ENCODE peak calls at places on chromosomes 2 and 18, in six cellular contexts. T, M, O, X, V and G are unnamed samples.

GRCh38 chr2:32960647-32961403 is 14.1 kb downstream of the LTBP1 start:
- DNase-seq in T (no peak), M (no peak), O (peak), X (no peak), V (no peak), G (no peak)

GRCh38 chr2:71277536-71278103 is 50.7 kb upstream of the PAIP2B start:
- DNase-seq in T (no peak), M (peak), O (peak), X (no peak), V (peak), G (peak)

GRCh38 chr2:12169721-12170120 is 423.3 kb downstream of the LPIN1 start:
- DNase-seq in T (peak), M (no peak), O (no peak), X (no peak), V (peak), G (peak)

GRCh38 chr2:160033732-160034392 is 28.6 kb downstream of the PLA2R1 start:
- DNase-seq in T (peak), M (no peak), O (no peak), X (no peak), V (peak), G (peak)

GRCh38 chr2:190882831-190883582 is 2.4 kb downstream of the GLS start:
- DNase-seq in T (no peak), M (no peak), O (peak), X (no peak), V (no peak), G (no peak)

GRCh38 chr2:237488901-237489860 is 2.1 kb downstream of the MLPH start:
- DNase-seq in T (peak), M (no peak), O (peak), X (no peak), V (no peak), G (no peak)

GRCh38 chr2:239441261-239441701 is 40.5 kb upstream of the HDAC4 start:
- DNase-seq in T (no peak), M (no peak), O (no peak), X (no peak), V (no peak), G (no peak)

GRCh38 chr2:121075641-121076500 is 209.1 kb downstream of the TFCP2L1 start:
- DNase-seq in T (no peak), M (no peak), O (peak), X (no peak), V (no peak), G (no peak)

GRCh38 chr2:228401065-228401912 is 219.8 kb upstream of the SPHKAP start:
- DNase-seq in T (no peak), M (no peak), O (no peak), X (no peak), V (no peak), G (no peak)

GRCh38 chr2:205864511-205864910 is 182.2 kb downstream of the NRP2 start:
- DNase-seq in T (no peak), M (no peak), O (no peak), X (no peak), V (no peak), G (no peak)

GRCh38 chr2:224160917-224161316 is 121.8 kb upstream of the SERPINE2 start:
- DNase-seq in T (peak), M (no peak), O (no peak), X (no peak), V (no peak), G (no peak)

GRCh38 chr2:85264471-85264870 is 63.3 kb downstream of the TGOLN2 start:
- DNase-seq in T (peak), M (no peak), O (peak), X (no peak), V (no peak), G (no peak)

GRCh38 chr2:48415765-48416515 is 114.0 kb upstream of the STON1 start:
- DNase-seq in T (no peak), M (no peak), O (peak), X (no peak), V (peak), G (peak)

GRCh38 chr2:102484310-102485061 is 11.5 kb downstream of the SLC9A4 start:
- DNase-seq in T (no peak), M (no peak), O (peak), X (no peak), V (no peak), G (no peak)

GRCh38 chr2:109048159-109048558 is 59.1 kb upstream of the EDAR start:
- DNase-seq in T (no peak), M (no peak), O (no peak), X (no peak), V (no peak), G (no peak)

GRCh38 chr2:100703213-100703612 is 116.7 kb upstream of the NPAS2 start:
- DNase-seq in T (no peak), M (no peak), O (no peak), X (no peak), V (no peak), G (no peak)

GRCh38 chr2:111029135-111029927 is 91.4 kb upstream of the BCL2L11 start:
- DNase-seq in T (no peak), M (no peak), O (peak), X (no peak), V (no peak), G (no peak)

GRCh38 chr18:57775937-57776336 is 27.2 kb downstream of the ATP8B1 start:
- DNase-seq in T (peak), M (no peak), O (no peak), X (no peak), V (no peak), G (no peak)

DNA sequence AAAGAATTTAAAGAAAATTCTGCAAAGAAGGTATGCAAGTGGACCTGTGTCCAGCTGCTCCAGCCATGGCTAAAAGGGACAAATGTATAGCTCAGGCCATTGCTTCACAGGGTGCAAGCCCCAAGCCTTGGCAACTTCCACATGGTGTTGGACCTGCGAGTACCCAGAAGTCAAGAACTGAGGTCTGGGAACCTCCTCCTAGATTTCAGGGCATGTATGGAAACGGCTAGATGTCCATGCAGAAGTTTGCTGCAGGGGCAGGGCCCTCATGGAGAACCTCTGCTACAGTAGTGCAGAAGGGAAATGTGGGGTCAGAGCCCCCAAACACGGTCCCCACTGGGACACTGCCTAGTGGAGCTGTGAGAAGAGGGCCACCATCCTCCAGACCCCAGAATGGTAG is 284.0 kb upstream of the RAB6C start:
- DNase-seq in T (no peak), M (no peak), O (no peak), X (no peak), V (no peak), G (no peak)
- H3K4ac ChIP-seq in T (no peak), M (no peak), O (no peak), X (no peak), V (no peak), G (no peak)

DNA sequence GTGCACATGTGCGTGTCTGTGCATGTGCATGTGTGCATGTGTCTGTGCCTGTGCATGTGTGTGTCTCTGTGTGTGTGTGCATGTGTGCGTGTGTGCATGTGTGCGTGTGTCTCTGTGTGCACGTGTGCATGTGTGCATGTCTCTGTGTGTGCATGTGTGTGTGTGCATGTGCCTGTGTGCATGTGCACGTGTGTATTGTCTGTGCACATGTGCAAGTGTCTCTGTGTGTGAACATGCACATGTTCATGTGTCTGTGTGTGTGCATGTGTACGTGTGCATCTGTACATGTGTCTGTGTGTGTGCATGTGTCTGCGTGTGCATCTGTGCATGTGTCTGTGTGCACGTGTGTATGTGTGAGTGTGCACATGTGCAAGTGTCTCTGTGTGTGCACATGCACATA is 277.3 kb downstream of the GALR1 start:
- DNase-seq in T (no peak), M (no peak), O (no peak), X (no peak), V (no peak), G (no peak)
- H4K8ac ChIP-seq in T (no peak), M (peak), O (no peak), X (no peak), V (no peak), G (no peak)

DNA sequence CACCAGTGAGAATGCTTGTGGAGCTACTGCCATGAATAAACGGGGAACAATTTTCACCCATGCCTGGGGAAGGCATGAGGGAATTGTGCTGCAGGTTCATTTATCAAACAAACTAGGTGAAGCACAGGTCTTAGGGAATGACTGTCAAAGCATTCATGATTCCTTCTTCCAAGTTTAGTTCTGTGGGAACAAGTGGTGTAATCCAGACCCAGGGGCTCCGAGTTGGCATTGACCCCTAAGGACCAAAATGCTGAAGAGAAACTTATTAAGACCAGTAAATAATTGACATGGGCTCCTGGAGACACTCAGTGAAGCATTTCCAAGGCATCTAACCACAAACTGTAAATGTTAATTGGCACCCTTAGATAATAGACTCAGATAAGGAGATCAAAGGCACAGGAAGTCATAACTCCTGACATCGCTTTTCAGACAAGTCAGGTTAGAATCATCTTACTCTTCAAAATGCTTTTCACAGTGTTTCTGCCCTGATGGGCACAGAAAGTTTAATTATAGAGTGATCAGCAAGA is 96.9 kb downstream of the SPP2 start:
- DNase-seq in T (no peak), M (no peak), O (peak), X (no peak), V (no peak), G (no peak)
- H3K4me3 ChIP-seq in T (no peak), M (no peak), O (no peak), X (no peak), V (no peak), G (no peak)

GRCh38 chr2:213792045-213792444 is 507.8 kb downstream of the SPAG16 start:
- DNase-seq in T (no peak), M (no peak), O (no peak), X (no peak), V (no peak), G (no peak)
- H3K4ac ChIP-seq in T (no peak), M (no peak), O (no peak), X (no peak), V (no peak), G (no peak)

DNA sequence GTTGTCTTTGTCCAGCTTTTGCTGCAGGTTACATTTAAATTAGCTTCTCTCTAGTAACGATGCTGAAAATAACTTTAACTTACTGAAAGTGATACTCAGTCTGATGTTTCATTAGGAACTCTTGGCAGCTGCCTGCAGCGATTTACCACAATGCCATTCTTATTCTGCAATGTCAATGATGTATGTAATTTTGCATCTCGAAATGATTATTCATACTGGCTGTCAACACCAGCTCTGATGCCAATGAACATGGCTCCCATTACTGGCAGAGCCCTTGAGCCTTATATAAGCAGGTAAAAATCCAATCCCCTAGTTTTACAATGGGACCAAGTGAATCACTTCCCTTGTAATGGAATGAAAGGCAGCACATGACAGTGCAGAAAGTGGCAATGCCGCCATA is 16.3 kb upstream of the MFF start:
- DNase-seq in T (no peak), M (no peak), O (no peak), X (no peak), V (no peak), G (peak)
- H4K8ac ChIP-seq in T (no peak), M (no peak), O (no peak), X (no peak), V (no peak), G (no peak)

DNA sequence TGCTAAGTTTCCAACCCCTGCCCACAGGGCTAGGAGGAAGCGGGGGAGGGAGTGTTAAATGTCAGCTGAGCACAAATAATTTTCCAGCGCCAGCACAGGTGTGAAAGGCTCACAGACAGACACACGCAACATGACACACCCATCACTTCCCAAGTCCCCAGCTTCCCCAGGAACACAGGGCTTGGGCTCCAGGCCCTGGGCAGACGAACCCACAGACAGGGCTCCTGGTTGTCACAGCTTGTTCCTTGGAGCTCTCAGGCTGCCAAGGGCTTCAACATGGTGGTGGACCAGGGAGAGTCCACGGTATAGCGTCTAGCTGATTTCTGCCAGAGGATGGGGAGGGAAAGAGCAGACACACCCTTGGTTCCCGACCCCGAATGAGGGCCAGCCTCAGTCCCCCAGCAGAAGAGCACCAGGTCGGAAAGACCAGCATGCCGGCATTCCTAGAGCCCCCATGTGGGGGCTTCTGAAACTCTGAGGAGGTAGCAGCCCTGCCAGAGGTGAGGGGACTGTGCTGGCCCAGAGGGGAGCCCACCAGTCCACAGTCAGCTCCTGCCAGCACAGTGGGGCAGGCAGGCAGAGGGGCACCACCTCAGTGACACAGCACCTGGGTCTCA is 1.9 kb downstream of the DUSP2 start:
- DNase-seq in T (no peak), M (no peak), O (no peak), X (no peak), V (no peak), G (no peak)
- H3K4me3 ChIP-seq in T (no peak), M (no peak), O (no peak), X (no peak), V (no peak), G (no peak)

DNA sequence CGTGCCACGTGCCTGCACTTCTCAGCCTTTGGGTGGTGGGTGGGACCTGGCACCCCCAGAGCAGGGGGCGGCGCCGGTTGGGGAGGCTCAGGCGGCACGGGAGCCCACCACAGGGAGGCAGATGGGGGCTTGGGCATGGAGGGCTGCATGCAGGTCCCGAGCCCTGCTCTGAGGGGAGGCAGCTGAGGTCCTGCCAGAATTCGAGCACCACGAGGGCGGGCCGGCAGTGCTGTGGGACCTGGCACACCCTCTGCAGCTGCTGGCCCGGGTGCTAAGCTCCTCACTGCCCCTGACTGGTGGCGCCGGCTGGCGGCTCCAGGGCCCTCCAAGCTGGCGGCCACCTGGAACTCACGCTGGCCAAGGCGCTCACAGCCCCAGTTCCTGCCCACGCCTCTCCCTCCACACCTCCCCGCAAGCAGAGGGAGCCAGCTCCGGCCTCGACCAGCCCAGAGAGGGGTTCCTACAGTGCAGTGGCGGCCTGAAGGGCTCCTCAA is 1176.8 kb upstream of the GYPC start:
- DNase-seq in T (no peak), M (no peak), O (no peak), X (no peak), V (no peak), G (no peak)
- H3K4ac ChIP-seq in T (no peak), M (no peak), O (no peak), X (no peak), V (no peak), G (no peak)

DNA sequence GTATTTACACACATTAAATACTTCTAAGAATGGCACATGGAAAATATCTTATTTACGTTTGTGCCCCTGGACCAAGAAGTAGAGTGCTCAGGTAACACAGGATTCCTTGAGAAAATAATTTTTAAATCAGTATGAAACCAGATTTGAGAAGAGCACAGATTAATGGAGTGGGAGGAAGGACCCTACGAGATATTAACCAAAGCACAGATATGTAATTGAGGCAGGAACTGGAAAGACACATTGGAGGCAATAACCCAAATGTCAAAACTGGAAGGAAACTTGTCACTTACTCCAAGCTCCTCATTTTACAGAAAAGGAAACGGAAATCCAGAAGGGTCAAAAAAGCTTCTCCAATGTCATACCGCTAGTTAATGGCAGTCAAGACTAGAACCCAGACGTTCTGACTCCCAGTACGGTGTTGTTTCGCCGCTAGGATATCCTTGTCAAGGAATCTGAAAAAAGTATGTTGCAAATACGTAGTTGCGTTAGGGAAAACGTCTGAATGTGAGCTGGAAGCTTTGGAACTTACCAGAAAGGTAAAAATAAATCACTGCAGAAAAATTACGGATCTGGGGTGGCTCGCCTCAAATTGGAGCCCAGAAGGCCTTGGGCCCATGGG is 634 bp downstream of the MTIF2 start:
- DNase-seq in T (no peak), M (no peak), O (no peak), X (no peak), V (no peak), G (no peak)
- H4K8ac ChIP-seq in T (peak), M (peak), O (peak), X (peak), V (peak), G (peak)

DNA sequence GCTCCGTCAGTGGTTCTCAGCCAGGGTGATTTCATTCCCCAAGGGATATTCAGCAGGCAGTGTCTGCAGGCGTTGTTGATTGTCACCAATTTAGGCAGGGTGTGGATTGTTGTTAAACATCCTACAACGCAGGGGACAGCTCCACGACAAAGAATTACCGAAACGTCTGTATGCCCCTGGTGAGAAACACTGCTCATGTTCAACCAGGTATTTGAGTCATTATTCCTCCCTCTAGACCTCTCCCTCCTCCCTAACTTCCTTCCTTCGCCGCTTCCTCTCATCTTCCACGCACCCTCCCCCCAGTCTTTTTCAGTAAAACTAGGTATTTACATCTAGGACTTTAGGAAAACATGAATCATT is 50.8 kb downstream of the NCK2 start:
- DNase-seq in T (no peak), M (no peak), O (peak), X (no peak), V (peak), G (no peak)
- H3K4me3 ChIP-seq in T (no peak), M (no peak), O (no peak), X (no peak), V (peak), G (no peak)